ENCODE peak calls at places on chromosome 6, in ten cellular contexts. M is tibial artery; L is cardiac muscle cell; C is transverse colon; D is IMR-90; U is CD8-positive, alpha-beta T cell; I is ovary; W is heart right ventricle; A is pancreas; Q is heart left ventricle. F is an unnamed sample.

GRCh38 chr6:9606435-9607134 is 808.3 kb downstream of the TFAP2A start:
- DNase-seq in M (no peak), L (no peak), C (no peak), D (no peak), U (no peak), I (no peak), W (no peak), A (no peak), Q (no peak), F (no peak)

GRCh38 chr6:24495516-24495847 is 713 bp downstream of the ALDH5A1 start:
- DNase-seq in M (peak; percentile 75), L (peak; percentile 78), C (peak; percentile 75), D (peak; percentile 14), U (no peak), I (peak; percentile 73), W (peak; percentile 45), A (peak; percentile 69), Q (peak; percentile 65), F (peak; percentile 73)

GRCh38 chr6:132860254-132860653 is 45.9 kb downstream of the RPS12 start:
- DNase-seq in M (no peak), L (no peak), C (no peak), D (no peak), U (no peak), I (no peak), W (no peak), A (no peak), Q (no peak), F (no peak)

GRCh38 chr6:158080849-158081656 is 87.0 kb downstream of the SERAC1 start:
- DNase-seq in M (no peak), L (no peak), C (no peak), D (no peak), U (no peak), I (no peak), W (no peak), A (no peak), Q (no peak), F (no peak)

GRCh38 chr6:30184417-30185031 is 21.2 kb downstream of the TRIM15 start:
- DNase-seq in M (no peak), L (no peak), C (no peak), D (no peak), U (no peak), I (no peak), W (no peak), A (no peak), Q (no peak), F (no peak)

GRCh38 chr6:15349379-15349778 is 103.5 kb downstream of the JARID2 start:
- DNase-seq in M (no peak), L (no peak), C (no peak), D (no peak), U (no peak), I (no peak), W (no peak), A (no peak), Q (no peak), F (no peak)

GRCh38 chr6:144581807-144582537 is 296.8 kb downstream of the UTRN start:
- DNase-seq in M (no peak), L (peak; percentile 41), C (no peak), D (peak; percentile 44), U (no peak), I (no peak), W (no peak), A (no peak), Q (no peak), F (peak; percentile 61)

GRCh38 chr6:22582806-22583205 is 13.4 kb downstream of the HDGFL1 start:
- DNase-seq in M (no peak), L (peak; percentile 51), C (no peak), D (peak; percentile 19), U (no peak), I (no peak), W (no peak), A (no peak), Q (no peak), F (no peak)

GRCh38 chr6:7628479-7628878 is 38.5 kb downstream of the SNRNP48 start:
- DNase-seq in M (no peak), L (peak; percentile 45), C (no peak), D (peak; percentile 71), U (no peak), I (no peak), W (no peak), A (no peak), Q (no peak), F (no peak)

GRCh38 chr6:149130093-149130872 is 187.2 kb upstream of the TAB2 start:
- DNase-seq in M (no peak), L (no peak), C (no peak), D (peak; percentile 4), U (no peak), I (no peak), W (no peak), A (no peak), Q (no peak), F (no peak)

GRCh38 chr6:149127212-149127611 is 190.3 kb upstream of the TAB2 start:
- DNase-seq in M (no peak), L (peak; percentile 58), C (no peak), D (peak; percentile 73), U (no peak), I (no peak), W (no peak), A (no peak), Q (no peak), F (no peak)

GRCh38 chr6:149131891-149132290 is 185.6 kb upstream of the TAB2 start:
- DNase-seq in M (no peak), L (no peak), C (no peak), D (no peak), U (no peak), I (no peak), W (no peak), A (no peak), Q (no peak), F (no peak)

GRCh38 chr6:149128489-149129145 is 188.9 kb upstream of the TAB2 start:
- DNase-seq in M (no peak), L (peak; percentile 44), C (no peak), D (no peak), U (no peak), I (peak; percentile 56), W (no peak), A (no peak), Q (no peak), F (no peak)

DNA sequence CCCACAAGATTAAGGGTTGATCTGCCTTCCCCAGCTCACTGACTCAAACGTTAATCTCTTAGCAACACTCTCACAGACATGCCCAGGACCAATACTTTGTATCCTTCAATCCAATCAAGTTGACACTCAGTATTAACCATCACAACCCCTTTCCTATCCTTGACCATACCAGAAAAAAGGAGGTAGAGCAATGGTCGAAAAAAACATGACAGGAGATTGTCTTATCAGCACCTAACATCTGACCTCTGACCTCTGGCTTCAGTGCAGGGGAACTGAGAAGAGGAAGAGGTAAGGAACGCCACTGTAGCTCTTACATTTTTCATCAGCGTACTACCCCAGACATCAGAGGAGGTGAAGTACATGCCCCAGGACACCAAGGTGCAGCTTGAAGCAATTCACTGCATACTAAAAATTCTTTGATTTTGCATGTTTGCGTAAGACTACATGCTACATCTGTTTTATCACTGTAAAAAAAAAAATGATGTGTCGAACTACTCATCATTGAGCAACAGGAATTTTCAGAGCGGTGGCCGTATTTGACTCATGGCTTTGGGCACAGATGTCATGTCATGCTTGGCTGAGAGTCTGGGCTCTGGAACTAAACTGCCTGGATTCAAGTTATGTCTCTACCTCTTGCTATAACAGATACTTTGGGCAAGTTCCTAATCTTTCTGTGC is 188.0 kb upstream of the TAB2 start:
- DNase-seq in M (peak; percentile 68), L (peak; percentile 55), C (no peak), D (peak; percentile 65), U (no peak), I (no peak), W (no peak), A (no peak), Q (peak; percentile 31), F (no peak)
- H3K4me1 ChIP-seq in M (no peaks in the 10 kb centered on the region), L (peaks cover 7% of the 10 kb centered on the region), C (no peaks in the 10 kb centered on the region), D (peaks cover 6% of the 10 kb centered on the region), U (peaks cover 24% of the 10 kb centered on the region), I (peaks cover 4% of the 10 kb centered on the region), W (no peaks in the 10 kb centered on the region), A (peaks cover 14% of the 10 kb centered on the region), Q (no peaks in the 10 kb centered on the region), F (no peaks in the 10 kb centered on the region)

GRCh38 chr6:108468346-108468745 is 92.4 kb upstream of the FOXO3 start:
- DNase-seq in M (no peak), L (no peak), C (no peak), D (no peak), U (no peak), I (no peak), W (no peak), A (no peak), Q (no peak), F (no peak)

GRCh38 chr6:108464506-108465084 is 96.1 kb upstream of the FOXO3 start:
- DNase-seq in M (no peak), L (peak; percentile 9), C (no peak), D (no peak), U (no peak), I (no peak), W (no peak), A (no peak), Q (no peak), F (no peak)

GRCh38 chr6:108463789-108464188 is 96.9 kb upstream of the FOXO3 start:
- DNase-seq in M (no peak), L (peak; percentile 52), C (no peak), D (no peak), U (no peak), I (no peak), W (no peak), A (no peak), Q (no peak), F (no peak)
- H3K4me3 ChIP-seq in M (no peak overlapping the region), L (no peak overlapping the region), C (no peak overlapping the region), D (no peak overlapping the region), U (no peak overlapping the region), I (no peak overlapping the region), W (no peak overlapping the region), A (no peak overlapping the region), Q (no peak overlapping the region), F (no peak overlapping the region)

DNA sequence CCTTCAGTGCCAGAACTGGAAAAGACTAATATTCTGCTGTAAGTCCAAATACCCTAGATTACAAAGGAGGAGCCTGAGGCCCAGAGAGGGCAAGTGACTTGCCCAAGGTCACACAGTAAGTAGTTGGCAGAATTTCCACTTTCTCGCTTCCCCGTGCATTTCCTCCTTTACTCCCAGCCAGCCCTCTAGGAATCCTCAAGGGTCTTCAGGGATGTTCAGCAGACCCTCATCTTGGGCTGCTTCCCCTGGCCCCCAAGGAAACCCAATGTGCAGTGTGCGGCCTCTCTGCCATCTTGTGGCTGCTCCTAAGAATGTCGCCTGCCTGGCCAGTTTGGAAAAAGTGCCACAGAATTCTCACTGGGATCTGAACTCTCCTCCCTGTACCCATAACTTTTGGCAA is 217.7 kb upstream of the LRFN2 start:
- DNase-seq in M (no peak), L (no peak), C (no peak), D (no peak), U (no peak), I (no peak), W (no peak), A (no peak), Q (no peak), F (no peak)
- TF ChIP-seq CTCF in M (no peak), L (peak; percentile 19), C (no peak), D (no peak), U (no peak), I (no peak), W (no peak), A (no peak), Q (peak; percentile 28), F (no peak)

DNA sequence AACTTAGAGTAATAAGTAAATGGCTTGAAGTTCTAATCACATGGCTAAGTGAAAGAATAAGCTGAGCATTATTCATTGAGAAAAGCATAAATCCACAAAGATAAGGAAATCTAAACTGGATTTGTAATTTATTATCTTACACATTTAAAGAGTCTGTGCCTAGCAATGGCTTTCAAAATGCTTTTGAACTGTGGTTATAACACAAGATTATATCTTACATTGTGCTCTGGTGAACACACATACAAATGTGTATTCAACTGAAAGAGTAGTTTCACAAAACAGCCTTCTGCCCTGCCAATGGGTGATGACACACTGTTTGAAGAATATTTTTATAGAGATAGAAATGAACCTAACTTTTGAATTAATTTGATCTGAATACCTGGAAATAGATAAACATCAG is 83.3 kb downstream of the AFDN start:
- DNase-seq in M (no peak), L (no peak), C (no peak), D (no peak), U (no peak), I (no peak), W (no peak), A (no peak), Q (no peak), F (no peak)
- H3K4me1 ChIP-seq in M (no peaks in the 10 kb centered on the region), L (no peaks in the 10 kb centered on the region), C (peaks cover 4% of the 10 kb centered on the region), D (no peaks in the 10 kb centered on the region), U (no peaks in the 10 kb centered on the region), I (no peaks in the 10 kb centered on the region), W (no peaks in the 10 kb centered on the region), A (peaks cover 15% of the 10 kb centered on the region), Q (peaks cover 22% of the 10 kb centered on the region), F (peaks cover 6% of the 10 kb centered on the region)